ENCODE peak calls at places on chromosome 22, in five cellular contexts. One of them, this sample, is unnamed.

GRCh38 chr22:23064381-23065068 is 5.8 kb upstream of the GNAZ start:
- DNase-seq in spleen: peak; percentile 62
- DNase-seq in SK-N-SH: peak; percentile 3
- DNase-seq in fibroblast of pulmonary artery: no peak
- DNase-seq in A673: no peak
- DNase-seq in this sample: no peak

GRCh38 chr22:20175597-20175900 is 24.7 kb upstream of the CCDC188 start:
- DNase-seq in spleen: no peak
- DNase-seq in SK-N-SH: peak; percentile 63
- DNase-seq in fibroblast of pulmonary artery: no peak
- DNase-seq in A673: peak; percentile 15
- DNase-seq in this sample: no peak

GRCh38 chr22:33919591-33920501 is at the start of gene LARGE1:
- DNase-seq in spleen: peak; percentile 84
- DNase-seq in SK-N-SH: peak; percentile 72
- DNase-seq in fibroblast of pulmonary artery: peak; percentile 31
- DNase-seq in A673: no peak
- DNase-seq in this sample: no peak

GRCh38 chr22:24559471-24559870 is 3.7 kb downstream of the SNRPD3 start:
- DNase-seq in spleen: peak; percentile 39
- DNase-seq in SK-N-SH: no peak
- DNase-seq in fibroblast of pulmonary artery: no peak
- DNase-seq in A673: no peak
- DNase-seq in this sample: no peak

GRCh38 chr22:21573750-21574494 is 6.4 kb downstream of the UBE2L3 start:
- DNase-seq in spleen: no peak
- DNase-seq in SK-N-SH: no peak
- DNase-seq in fibroblast of pulmonary artery: no peak
- DNase-seq in A673: no peak
- DNase-seq in this sample: no peak

GRCh38 chr22:38788417-38788816 is 5.5 kb downstream of the DNAL4 start:
- DNase-seq in spleen: no peak
- DNase-seq in SK-N-SH: peak; percentile 59
- DNase-seq in fibroblast of pulmonary artery: peak; percentile 97
- DNase-seq in A673: peak; percentile 84
- DNase-seq in this sample: peak; percentile 77

GRCh38 chr22:17946691-17947367 is 77.5 kb downstream of the MICAL3 start:
- DNase-seq in spleen: no peak
- DNase-seq in SK-N-SH: peak; percentile 47
- DNase-seq in fibroblast of pulmonary artery: no peak
- DNase-seq in A673: no peak
- DNase-seq in this sample: no peak

GRCh38 chr22:45023431-45023830 is 13.6 kb upstream of the PHF21B start:
- DNase-seq in spleen: no peak
- DNase-seq in SK-N-SH: no peak
- DNase-seq in fibroblast of pulmonary artery: no peak
- DNase-seq in A673: no peak
- DNase-seq in this sample: no peak

GRCh38 chr22:26322179-26322905 is 106.7 kb upstream of the ASPHD2 start:
- DNase-seq in spleen: no peak
- DNase-seq in SK-N-SH: no peak
- DNase-seq in fibroblast of pulmonary artery: peak; percentile 35
- DNase-seq in A673: peak; percentile 12
- DNase-seq in this sample: peak; percentile 98

GRCh38 chr22:25749420-25750169 is 7.6 kb downstream of the MYO18B start:
- DNase-seq in spleen: no peak
- DNase-seq in SK-N-SH: no peak
- DNase-seq in fibroblast of pulmonary artery: no peak
- DNase-seq in A673: no peak
- DNase-seq in this sample: no peak

GRCh38 chr22:11042116-11042515 is 4485.9 kb upstream of the OR11H1 start:
- DNase-seq in spleen: no peak
- DNase-seq in SK-N-SH: no peak
- DNase-seq in fibroblast of pulmonary artery: no peak
- DNase-seq in A673: no peak
- DNase-seq in this sample: no peak

GRCh38 chr22:23458663-23459541 is 121.2 kb downstream of the IGLL1 start:
- DNase-seq in spleen: no peak
- DNase-seq in SK-N-SH: no peak
- DNase-seq in fibroblast of pulmonary artery: no peak
- DNase-seq in A673: no peak
- DNase-seq in this sample: no peak

GRCh38 chr22:38872831-38873248 is 824 bp upstream of the CBX6 start:
- DNase-seq in spleen: peak; percentile 87
- DNase-seq in SK-N-SH: peak; percentile 75
- DNase-seq in fibroblast of pulmonary artery: peak; percentile 36
- DNase-seq in A673: no peak
- DNase-seq in this sample: no peak

GRCh38 chr22:19568337-19569311 is 44.4 kb upstream of the CLDN5 start:
- DNase-seq in spleen: no peak
- DNase-seq in SK-N-SH: no peak
- DNase-seq in fibroblast of pulmonary artery: peak; percentile 91
- DNase-seq in A673: no peak
- DNase-seq in this sample: peak; percentile 64

GRCh38 chr22:33539902-33540751 is 380.1 kb downstream of the LARGE1 start:
- DNase-seq in spleen: no peak
- DNase-seq in SK-N-SH: no peak
- DNase-seq in fibroblast of pulmonary artery: no peak
- DNase-seq in A673: no peak
- DNase-seq in this sample: no peak

GRCh38 chr22:49310354-49310753 is 517.3 kb downstream of the BRD1 start:
- DNase-seq in spleen: peak; percentile 36
- DNase-seq in SK-N-SH: no peak
- DNase-seq in fibroblast of pulmonary artery: no peak
- DNase-seq in A673: no peak
- DNase-seq in this sample: no peak

GRCh38 chr22:24181088-24181995 is at the start of gene SUSD2:
- DNase-seq in spleen: peak; percentile 74
- DNase-seq in SK-N-SH: no peak
- DNase-seq in fibroblast of pulmonary artery: no peak
- DNase-seq in A673: no peak
- DNase-seq in this sample: no peak

GRCh38 chr22:49094858-49095257 is 732.8 kb downstream of the BRD1 start:
- DNase-seq in spleen: no peak
- DNase-seq in SK-N-SH: no peak
- DNase-seq in fibroblast of pulmonary artery: no peak
- DNase-seq in A673: no peak
- DNase-seq in this sample: no peak

GRCh38 chr22:45082795-45083194 is 73.0 kb upstream of the PHF21B start:
- DNase-seq in spleen: no peak
- DNase-seq in SK-N-SH: peak; percentile 75
- DNase-seq in fibroblast of pulmonary artery: no peak
- DNase-seq in A673: no peak
- DNase-seq in this sample: no peak

GRCh38 chr22:22552630-22553029 is 6.4 kb downstream of the PRAME start:
- DNase-seq in spleen: no peak
- DNase-seq in SK-N-SH: peak; percentile 80
- DNase-seq in fibroblast of pulmonary artery: peak; percentile 14
- DNase-seq in A673: no peak
- DNase-seq in this sample: no peak

GRCh38 chr22:38572065-38572464 is 2.1 kb upstream of the DMC1 start:
- DNase-seq in spleen: no peak
- DNase-seq in SK-N-SH: peak; percentile 30
- DNase-seq in fibroblast of pulmonary artery: peak; percentile 74
- DNase-seq in A673: peak; percentile 66
- DNase-seq in this sample: no peak

GRCh38 chr22:20354238-20354975 is 34.5 kb upstream of the DGCR6L start:
- DNase-seq in spleen: no peak
- DNase-seq in SK-N-SH: no peak
- DNase-seq in fibroblast of pulmonary artery: no peak
- DNase-seq in A673: no peak
- DNase-seq in this sample: no peak

DNA sequence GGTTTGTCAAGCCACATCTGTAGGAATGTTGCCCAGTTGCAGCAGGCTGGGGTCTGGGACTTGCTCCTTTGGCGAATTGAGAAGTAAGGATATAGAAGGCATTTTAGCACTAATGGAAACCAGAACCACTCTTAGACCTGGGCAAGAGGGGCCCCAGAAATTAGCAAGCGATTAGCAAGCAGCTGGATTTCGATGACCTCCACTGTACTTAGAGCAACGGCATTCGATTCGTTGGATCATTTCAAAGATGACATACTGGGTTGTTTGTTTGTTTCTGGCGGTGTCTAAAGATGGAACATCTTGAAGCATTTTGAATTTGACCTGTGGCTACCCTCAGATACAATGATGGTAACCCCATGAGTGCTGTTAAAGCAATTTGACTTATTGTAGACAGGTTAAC is 1.2 kb upstream of the CDPF1 start:
- DNase-seq in spleen: no peak
- DNase-seq in SK-N-SH: no peak
- DNase-seq in fibroblast of pulmonary artery: no peak
- DNase-seq in A673: no peak
- DNase-seq in this sample: no peak
- H3K4me3 ChIP-seq in spleen: no peak overlapping the region
- H3K4me3 ChIP-seq in SK-N-SH: peak overlapping the region; percentile 91
- H3K4me3 ChIP-seq in fibroblast of pulmonary artery: peak overlapping the region; percentile 83
- H3K4me3 ChIP-seq in A673: peak overlapping the region; percentile 93
- H3K4me3 ChIP-seq in this sample: peak overlapping the region; percentile 87

GRCh38 chr22:47160141-47160541 is 397.7 kb downstream of the TBC1D22A start:
- DNase-seq in spleen: peak; percentile 76
- DNase-seq in SK-N-SH: no peak
- DNase-seq in fibroblast of pulmonary artery: no peak
- DNase-seq in A673: no peak
- DNase-seq in this sample: no peak

GRCh38 chr22:47159592-47159991 is 397.1 kb downstream of the TBC1D22A start:
- DNase-seq in spleen: peak; percentile 8
- DNase-seq in SK-N-SH: no peak
- DNase-seq in fibroblast of pulmonary artery: no peak
- DNase-seq in A673: no peak
- DNase-seq in this sample: no peak

GRCh38 chr22:47161631-47162030 is 399.2 kb downstream of the TBC1D22A start:
- DNase-seq in spleen: peak; percentile 63
- DNase-seq in SK-N-SH: no peak
- DNase-seq in fibroblast of pulmonary artery: no peak
- DNase-seq in A673: peak; percentile 23
- DNase-seq in this sample: no peak

GRCh38 chr22:47162865-47163264 is 400.4 kb downstream of the TBC1D22A start:
- DNase-seq in spleen: peak; percentile 43
- DNase-seq in SK-N-SH: no peak
- DNase-seq in fibroblast of pulmonary artery: no peak
- DNase-seq in A673: no peak
- DNase-seq in this sample: no peak

GRCh38 chr22:47160781-47161520 is 398.5 kb downstream of the TBC1D22A start:
- DNase-seq in spleen: peak; percentile 54
- DNase-seq in SK-N-SH: no peak
- DNase-seq in fibroblast of pulmonary artery: no peak
- DNase-seq in A673: no peak
- DNase-seq in this sample: no peak
- TF ChIP-seq CTCF in spleen: no peak
- TF ChIP-seq CTCF in SK-N-SH: no peak
- TF ChIP-seq CTCF in fibroblast of pulmonary artery: no peak
- TF ChIP-seq CTCF in A673: no peak
- TF ChIP-seq CTCF in this sample: no peak

GRCh38 chr22:37249946-37250345 is 5.9 kb upstream of the RAC2 start:
- DNase-seq in spleen: peak; percentile 29
- DNase-seq in SK-N-SH: no peak
- DNase-seq in fibroblast of pulmonary artery: no peak
- DNase-seq in A673: no peak
- DNase-seq in this sample: no peak
- H3K4me3 ChIP-seq in spleen: no peak overlapping the region
- H3K4me3 ChIP-seq in SK-N-SH: no peak overlapping the region
- H3K4me3 ChIP-seq in fibroblast of pulmonary artery: no peak overlapping the region
- H3K4me3 ChIP-seq in A673: no peak overlapping the region
- H3K4me3 ChIP-seq in this sample: no peak overlapping the region

GRCh38 chr22:37316405-37316804 is 34.1 kb downstream of the CYTH4 start:
- DNase-seq in spleen: no peak
- DNase-seq in SK-N-SH: no peak
- DNase-seq in fibroblast of pulmonary artery: no peak
- DNase-seq in A673: no peak
- DNase-seq in this sample: no peak

GRCh38 chr22:37317698-37318210 is 35.4 kb downstream of the CYTH4 start:
- DNase-seq in spleen: no peak
- DNase-seq in SK-N-SH: no peak
- DNase-seq in fibroblast of pulmonary artery: no peak
- DNase-seq in A673: no peak
- DNase-seq in this sample: no peak

GRCh38 chr22:37319469-37319868 is 37.2 kb downstream of the CYTH4 start:
- DNase-seq in spleen: no peak
- DNase-seq in SK-N-SH: no peak
- DNase-seq in fibroblast of pulmonary artery: no peak
- DNase-seq in A673: no peak
- DNase-seq in this sample: no peak

GRCh38 chr22:37316875-37317371 is 34.6 kb downstream of the CYTH4 start:
- DNase-seq in spleen: peak; percentile 90
- DNase-seq in SK-N-SH: peak; percentile 92
- DNase-seq in fibroblast of pulmonary artery: peak; percentile 92
- DNase-seq in A673: peak; percentile 74
- DNase-seq in this sample: no peak

GRCh38 chr22:37318255-37319109 is 36.2 kb downstream of the CYTH4 start:
- DNase-seq in spleen: no peak
- DNase-seq in SK-N-SH: no peak
- DNase-seq in fibroblast of pulmonary artery: no peak
- DNase-seq in A673: no peak
- DNase-seq in this sample: no peak
- TF ChIP-seq CTCF in spleen: no peak
- TF ChIP-seq CTCF in SK-N-SH: peak; percentile 23
- TF ChIP-seq CTCF in fibroblast of pulmonary artery: no peak
- TF ChIP-seq CTCF in A673: no peak
- TF ChIP-seq CTCF in this sample: no peak

DNA sequence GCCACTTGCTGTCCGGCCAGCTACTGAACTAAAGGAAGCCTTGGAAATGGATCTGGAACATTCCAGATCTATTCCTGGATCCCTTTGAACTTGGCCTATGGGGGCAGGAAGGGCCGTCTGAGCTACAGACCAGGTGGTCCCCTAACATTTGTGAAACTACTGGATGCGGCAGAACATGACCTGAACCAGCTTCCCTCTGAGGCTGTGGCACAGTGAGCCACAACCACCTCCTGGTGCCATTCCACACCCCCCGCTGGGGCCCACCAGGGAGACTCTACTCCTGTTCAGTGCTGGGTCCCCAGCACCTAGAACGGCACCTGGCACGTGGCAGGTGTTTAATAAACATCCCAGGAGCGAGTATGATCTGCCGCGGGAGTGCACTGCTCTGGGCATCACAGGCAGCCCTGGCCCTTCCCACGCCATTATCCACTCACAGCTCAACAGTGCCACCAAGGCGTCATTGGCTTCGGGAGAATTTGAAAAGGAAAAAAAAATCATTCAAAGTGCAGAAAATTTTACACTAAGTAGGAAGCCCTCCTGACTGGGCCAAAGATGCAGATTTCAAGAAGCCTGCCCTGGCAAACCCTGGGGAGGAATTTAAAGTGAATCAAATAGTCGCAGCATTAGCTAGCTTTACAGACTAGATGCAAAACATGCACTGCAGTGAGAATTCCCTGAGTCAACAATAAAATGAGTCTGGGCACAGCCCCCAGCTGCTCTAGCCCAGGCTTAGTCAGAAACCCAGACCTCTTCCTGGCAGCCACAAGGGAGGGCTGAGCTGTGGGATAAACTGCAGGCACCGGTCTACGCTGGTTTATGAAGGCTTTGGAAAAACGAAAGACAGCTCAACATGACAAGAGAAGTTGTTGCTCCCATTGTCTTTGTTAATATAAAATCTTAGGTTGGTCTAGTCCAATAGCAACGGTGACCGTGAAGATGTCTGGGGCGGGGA is 14.3 kb upstream of the EFCAB6 start:
- DNase-seq in spleen: no peak
- DNase-seq in SK-N-SH: no peak
- DNase-seq in fibroblast of pulmonary artery: peak; percentile 65
- DNase-seq in A673: peak; percentile 52
- DNase-seq in this sample: peak; percentile 33
- H3K4me3 ChIP-seq in spleen: no peak overlapping the region
- H3K4me3 ChIP-seq in SK-N-SH: no peak overlapping the region
- H3K4me3 ChIP-seq in fibroblast of pulmonary artery: no peak overlapping the region
- H3K4me3 ChIP-seq in A673: no peak overlapping the region
- H3K4me3 ChIP-seq in this sample: peak overlapping the region; percentile 35